ENCODE peak calls at places on chromosomes 5 and 9, in five cellular contexts. One of them, this sample, is unnamed.

GRCh38 chr5:54259090-54259489 is 51.3 kb downstream of the ARL15 start:
- DNase-seq in NCI-H446: no peak
- DNase-seq in HEK293T: no peak
- DNase-seq in EL: peak; percentile 27
- DNase-seq in Calu3: no peak
- DNase-seq in this sample: no peak

GRCh38 chr5:98076501-98076900 is 697.0 kb upstream of the RGMB start:
- DNase-seq in NCI-H446: no peak
- DNase-seq in HEK293T: no peak
- DNase-seq in EL: no peak
- DNase-seq in Calu3: no peak
- DNase-seq in this sample: no peak

GRCh38 chr5:90747175-90747574 is 188.6 kb downstream of the ADGRV1 start:
- DNase-seq in NCI-H446: no peak
- DNase-seq in HEK293T: no peak
- DNase-seq in EL: peak; percentile 7
- DNase-seq in Calu3: peak; percentile 34
- DNase-seq in this sample: peak; percentile 85

GRCh38 chr5:73792687-73793320 is 166.8 kb downstream of the ARHGEF28 start:
- DNase-seq in NCI-H446: peak; percentile 39
- DNase-seq in HEK293T: peak; percentile 70
- DNase-seq in EL: peak; percentile 76
- DNase-seq in Calu3: peak; percentile 84
- DNase-seq in this sample: peak; percentile 53

GRCh38 chr5:150138551-150139265 is 16.9 kb downstream of the PDGFRB start:
- DNase-seq in NCI-H446: no peak
- DNase-seq in HEK293T: no peak
- DNase-seq in EL: peak; percentile 97
- DNase-seq in Calu3: no peak
- DNase-seq in this sample: no peak

GRCh38 chr5:174581483-174581882 is 142.9 kb upstream of the MSX2 start:
- DNase-seq in NCI-H446: no peak
- DNase-seq in HEK293T: peak; percentile 83
- DNase-seq in EL: peak; percentile 32
- DNase-seq in Calu3: peak; percentile 69
- DNase-seq in this sample: peak; percentile 58

GRCh38 chr9:16417749-16418148 is 452.7 kb downstream of the BNC2 start:
- DNase-seq in NCI-H446: no peak
- DNase-seq in HEK293T: no peak
- DNase-seq in EL: peak; percentile 45
- DNase-seq in Calu3: no peak
- DNase-seq in this sample: peak; percentile 27

GRCh38 chr5:72604111-72604792 is 97.0 kb upstream of the ZNF366 start:
- DNase-seq in NCI-H446: no peak
- DNase-seq in HEK293T: no peak
- DNase-seq in EL: no peak
- DNase-seq in Calu3: no peak
- DNase-seq in this sample: no peak

GRCh38 chr5:95823241-95823737 is 763 bp upstream of the GLRX start:
- DNase-seq in NCI-H446: no peak
- DNase-seq in HEK293T: peak; percentile 18
- DNase-seq in EL: peak; percentile 16
- DNase-seq in Calu3: no peak
- DNase-seq in this sample: no peak